ENCODE peak calls at places on chromosomes 3 and 15, in seven cellular contexts. V, Q, U, G, X, D and S are unnamed samples. For H3K4me1 and H3K9me3, the result is how much of the 10 kb centered on the place peaks cover.

GRCh38 chr3:45826908-45827307 is 15.0 kb downstream of the LZTFL1 start:
- DNase-seq in V (no peak), Q (no peak), U (no peak), G (no peak), X (no peak), D (no peak), S (no peak)

GRCh38 chr3:9793161-9793781 is 389 bp downstream of the ARPC4 start:
- DNase-seq in V (no peak), Q (peak), U (no peak), G (no peak), X (no peak), D (no peak), S (no peak)

GRCh38 chr3:66609660-66610547 is 109.1 kb upstream of the LRIG1 start:
- DNase-seq in V (no peak), Q (no peak), U (no peak), G (peak), X (no peak), D (peak), S (no peak)

GRCh38 chr15:92033723-92034122 is 180.2 kb downstream of the SLCO3A1 start:
- DNase-seq in V (no peak), Q (no peak), U (no peak), G (no peak), X (no peak), D (no peak), S (no peak)

GRCh38 chr15:60910202-60910601 is 318.9 kb downstream of the RORA start:
- DNase-seq in V (no peak), Q (no peak), U (no peak), G (no peak), X (no peak), D (no peak), S (no peak)

GRCh38 chr3:132421832-132422231 is 4.5 kb downstream of the DNAJC13 start:
- DNase-seq in V (no peak), Q (no peak), U (no peak), G (no peak), X (no peak), D (no peak), S (no peak)

GRCh38 chr3:23646201-23646955 is 159.4 kb upstream of the UBE2E1 start:
- DNase-seq in V (no peak), Q (peak), U (no peak), G (no peak), X (no peak), D (no peak), S (no peak)

GRCh38 chr3:32712506-32713055 is 27.6 kb downstream of the CNOT10 start:
- DNase-seq in V (no peak), Q (no peak), U (no peak), G (no peak), X (no peak), D (no peak), S (no peak)

GRCh38 chr3:46660543-46661523 is 32.6 kb downstream of the ALS2CL start:
- DNase-seq in V (peak), Q (no peak), U (no peak), G (peak), X (no peak), D (no peak), S (peak)

GRCh38 chr3:2098398-2099027 is at the start of gene CNTN4:
- DNase-seq in V (peak), Q (peak), U (peak), G (peak), X (peak), D (peak), S (peak)

GRCh38 chr3:64216706-64217105 is 8.6 kb downstream of the PRICKLE2 start:
- DNase-seq in V (no peak), Q (no peak), U (no peak), G (no peak), X (no peak), D (no peak), S (no peak)

GRCh38 chr15:90200534-90201139 is 493 bp upstream of the SEMA4B start:
- DNase-seq in V (no peak), Q (no peak), U (no peak), G (peak), X (no peak), D (no peak), S (no peak)

GRCh38 chr3:107657971-107658370 is 135.2 kb downstream of the BBX start:
- DNase-seq in V (no peak), Q (no peak), U (no peak), G (no peak), X (no peak), D (no peak), S (no peak)

GRCh38 chr3:85912981-85913380 is 954.2 kb downstream of the CADM2 start:
- DNase-seq in V (no peak), Q (no peak), U (no peak), G (no peak), X (no peak), D (no peak), S (no peak)

GRCh38 chr3:161295325-161295724 is 74.2 kb downstream of the NMD3 start:
- DNase-seq in V (no peak), Q (no peak), U (no peak), G (no peak), X (no peak), D (no peak), S (no peak)

GRCh38 chr15:36958611-36959010 is 141.7 kb downstream of the MEIS2 start:
- DNase-seq in V (no peak), Q (no peak), U (no peak), G (no peak), X (no peak), D (no peak), S (no peak)

GRCh38 chr3:73536952-73537351 is 87.8 kb downstream of the PDZRN3 start:
- DNase-seq in V (no peak), Q (no peak), U (no peak), G (no peak), X (no peak), D (no peak), S (no peak)

GRCh38 chr15:83210619-83211018 is 3.0 kb upstream of the HDGFL3 start:
- DNase-seq in V (no peak), Q (no peak), U (no peak), G (no peak), X (no peak), D (peak), S (no peak)

GRCh38 chr15:69794643-69795461 is 302.9 kb downstream of the TLE3 start:
- DNase-seq in V (no peak), Q (no peak), U (peak), G (no peak), X (no peak), D (peak), S (no peak)

GRCh38 chr3:65568497-65568896 is 470.2 kb downstream of the MAGI1 start:
- DNase-seq in V (peak), Q (no peak), U (no peak), G (no peak), X (no peak), D (no peak), S (no peak)

GRCh38 chr15:77504310-77504709 is 83.6 kb downstream of the HMG20A start:
- DNase-seq in V (no peak), Q (peak), U (peak), G (no peak), X (no peak), D (no peak), S (no peak)

GRCh38 chr3:137765310-137766033 is 1.4 kb downstream of the SOX14 start:
- DNase-seq in V (no peak), Q (no peak), U (no peak), G (peak), X (no peak), D (no peak), S (no peak)

GRCh38 chr3:101849714-101850326 is 506 bp downstream of the NFKBIZ start:
- DNase-seq in V (peak), Q (peak), U (peak), G (peak), X (no peak), D (peak), S (peak)

GRCh38 chr3:72903004-72903403 is 15.2 kb downstream of the GXYLT2 start:
- DNase-seq in V (no peak), Q (no peak), U (no peak), G (no peak), X (peak), D (no peak), S (no peak)

GRCh38 chr15:57235865-57236264 is 140.4 kb upstream of the CGNL1 start:
- DNase-seq in V (no peak), Q (no peak), U (no peak), G (no peak), X (no peak), D (no peak), S (no peak)

GRCh38 chr15:38603271-38603670 is 38.7 kb upstream of the RASGRP1 start:
- DNase-seq in V (no peak), Q (no peak), U (no peak), G (no peak), X (no peak), D (no peak), S (no peak)

GRCh38 chr3:152272771-152273242 is 4.1 kb downstream of the MBNL1 start:
- DNase-seq in V (no peak), Q (no peak), U (no peak), G (no peak), X (no peak), D (no peak), S (no peak)

GRCh38 chr15:74434260-74434915 is 630 bp upstream of the SEMA7A start:
- DNase-seq in V (no peak), Q (no peak), U (no peak), G (no peak), X (no peak), D (no peak), S (no peak)

GRCh38 chr15:47300035-47300434 is 417.3 kb upstream of the SEMA6D start:
- DNase-seq in V (no peak), Q (no peak), U (no peak), G (no peak), X (no peak), D (no peak), S (no peak)

GRCh38 chr15:72599855-72600464 is 54.5 kb upstream of the GOLGA6B start:
- DNase-seq in V (no peak), Q (no peak), U (no peak), G (no peak), X (peak), D (peak), S (peak)

GRCh38 chr3:126541628-126542339 is 16.9 kb downstream of the C3orf22 start:
- DNase-seq in V (peak), Q (peak), U (no peak), G (no peak), X (no peak), D (no peak), S (no peak)

GRCh38 chr3:180433172-180433571 is 168.8 kb upstream of the TTC14 start:
- DNase-seq in V (no peak), Q (no peak), U (no peak), G (no peak), X (no peak), D (no peak), S (no peak)

DNA sequence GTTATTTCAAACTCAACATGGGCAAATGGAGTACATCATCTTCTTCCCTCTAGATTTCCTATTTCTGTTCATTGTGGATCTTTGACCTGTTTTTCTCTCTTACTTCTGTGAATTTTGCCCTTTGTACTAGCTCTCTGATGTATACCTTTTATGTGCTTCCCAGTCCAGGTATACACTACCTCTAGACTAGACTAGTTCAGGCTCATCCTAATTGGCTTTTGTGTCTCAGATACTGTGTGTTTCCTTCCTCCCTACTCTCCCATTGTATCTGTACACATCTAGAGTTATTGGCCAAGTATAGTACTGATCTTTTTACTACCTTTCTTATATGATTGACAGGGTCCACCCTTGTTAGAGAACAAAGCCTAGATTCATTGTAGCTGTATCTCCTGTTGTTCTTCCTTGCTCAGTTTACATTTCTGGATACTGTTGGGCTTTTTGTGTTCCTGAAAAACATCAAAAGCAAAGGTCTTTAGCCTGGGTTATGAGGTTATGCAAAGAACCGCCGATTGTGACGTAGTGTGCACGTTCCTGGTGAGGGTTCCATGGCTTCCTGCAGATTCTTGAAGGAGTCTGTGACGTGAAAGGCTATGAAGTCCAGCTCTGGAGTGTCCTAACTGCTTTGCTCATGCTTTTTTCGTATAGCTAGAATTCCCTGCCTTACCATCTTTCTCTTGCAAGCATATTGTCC is 167.3 kb downstream of the KLHL25 start:
- DNase-seq in V (no peak), Q (no peak), U (no peak), G (no peak), X (no peak), D (no peak), S (no peak)
- H3K4me1 ChIP-seq in V (half or more), Q (under half), U (under half), G (under half), X (under half), D (under half), S (half or more)

DNA sequence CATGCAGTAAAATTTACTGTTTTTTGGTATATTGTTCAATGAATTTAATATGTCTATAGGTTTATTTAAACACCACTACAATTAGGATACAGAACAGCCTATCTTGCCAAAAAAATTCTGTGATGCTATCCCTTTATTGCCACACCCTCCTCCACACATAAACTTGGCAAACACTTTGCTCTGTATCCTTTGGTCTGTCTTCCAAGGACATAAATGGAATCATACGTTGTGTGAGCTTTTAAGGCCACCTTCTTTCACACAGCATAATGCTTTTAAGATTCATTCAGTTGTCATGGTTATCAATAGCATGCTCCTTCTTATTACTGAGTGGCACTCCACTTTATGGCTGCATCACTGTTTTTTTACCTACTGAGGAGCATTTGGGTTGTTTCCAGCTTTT is 71.5 kb downstream of the CERS3 start:
- DNase-seq in V (no peak), Q (no peak), U (no peak), G (no peak), X (no peak), D (no peak), S (no peak)
- H3K9me3 ChIP-seq in V (under half), Q (under half), U (under half), G (under half), X (under half), D (under half), S (under half)

GRCh38 chr3:143551790-143552189 is 296.5 kb downstream of the SLC9A9 start:
- DNase-seq in V (no peak), Q (no peak), U (no peak), G (no peak), X (no peak), D (no peak), S (no peak)

GRCh38 chr3:143552851-143553250 is 295.4 kb downstream of the SLC9A9 start:
- DNase-seq in V (no peak), Q (no peak), U (no peak), G (no peak), X (no peak), D (no peak), S (no peak)

GRCh38 chr3:143548449-143548848 is 299.8 kb downstream of the SLC9A9 start:
- DNase-seq in V (no peak), Q (no peak), U (no peak), G (no peak), X (no peak), D (no peak), S (no peak)
- H3K4me1 ChIP-seq in V (under half), Q (under half), U (under half), G (under half), X (under half), D (under half), S (under half)

GRCh38 chr3:121274411-121274810 is 271.4 kb downstream of the POLQ start:
- DNase-seq in V (no peak), Q (no peak), U (no peak), G (no peak), X (no peak), D (no peak), S (no peak)
- H3K9me3 ChIP-seq in V (under half), Q (under half), U (under half), G (under half), X (under half), D (under half), S (under half)

DNA sequence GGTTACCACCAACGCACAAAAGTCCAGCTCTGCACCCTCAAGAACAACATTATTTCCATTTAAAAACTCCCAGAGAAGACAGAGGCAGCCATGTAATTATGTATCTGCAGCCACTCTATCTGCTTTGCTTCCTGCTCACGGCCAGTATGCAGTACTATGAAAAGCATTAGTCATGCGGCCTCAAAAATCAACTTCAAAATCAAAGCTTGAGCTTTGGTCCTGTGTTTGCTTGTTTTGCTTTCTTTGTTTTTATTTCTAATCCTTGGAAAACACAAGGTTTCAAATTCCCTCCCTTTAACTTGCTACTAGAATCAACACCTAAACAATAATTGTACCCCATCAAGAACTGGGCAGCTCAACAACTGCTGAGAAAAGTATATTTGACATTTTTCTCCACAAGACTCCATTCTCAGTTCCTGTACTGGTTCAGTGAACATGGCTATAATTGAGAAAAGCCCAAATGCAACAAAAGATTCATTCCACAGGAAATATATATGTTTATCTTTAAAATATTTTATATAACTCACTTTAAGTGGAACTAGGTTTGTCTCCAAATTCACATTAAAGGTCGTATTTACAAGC is 37.6 kb downstream of the GBE1 start:
- DNase-seq in V (no peak), Q (no peak), U (no peak), G (no peak), X (no peak), D (no peak), S (no peak)
- H3K4me1 ChIP-seq in V (under half), Q (under half), U (under half), G (under half), X (half or more), D (under half), S (under half)

DNA sequence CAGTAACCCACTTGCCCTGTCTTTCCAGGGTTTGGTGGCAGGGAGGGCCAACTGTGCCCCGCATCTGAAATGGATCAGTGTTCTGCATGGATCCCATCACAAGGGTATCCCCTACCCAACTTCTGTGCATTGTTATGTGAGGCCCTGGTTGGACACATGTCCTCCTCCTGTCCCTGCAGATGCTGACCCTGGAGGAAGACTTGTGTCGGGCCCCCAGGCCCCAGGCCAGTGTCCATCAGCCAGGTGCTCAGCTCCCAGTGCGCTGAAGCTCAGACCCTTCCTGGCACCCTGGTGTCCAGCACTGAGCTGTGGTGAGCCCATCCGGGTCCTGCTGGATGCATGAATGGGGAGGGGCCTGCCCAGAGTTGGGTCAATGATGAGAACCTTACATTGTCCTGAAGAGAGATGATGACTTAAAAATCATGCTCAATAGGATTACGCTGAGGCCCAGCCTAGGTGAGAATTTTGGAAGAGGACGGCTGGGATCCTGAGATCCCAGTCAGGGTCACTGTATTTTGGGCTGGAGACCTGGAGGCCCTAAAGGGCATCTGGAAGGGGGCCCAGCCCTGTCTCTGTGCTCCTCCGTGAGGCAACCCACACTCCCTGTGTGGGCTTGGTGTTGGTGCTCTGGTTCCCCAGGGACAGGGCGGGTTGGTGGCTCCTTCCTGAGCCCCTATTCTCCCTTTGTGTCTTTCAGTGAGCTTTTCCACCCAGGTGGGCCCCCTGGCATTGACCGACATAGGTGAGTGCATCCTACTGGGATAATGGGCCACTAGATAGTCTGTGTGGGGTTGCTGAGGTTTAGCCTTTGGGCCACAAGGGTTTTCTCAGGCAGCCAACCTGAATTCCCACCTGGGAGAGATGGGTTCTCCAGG is 199.1 kb downstream of the UBE3A start:
- DNase-seq in V (no peak), Q (no peak), U (peak), G (peak), X (no peak), D (no peak), S (no peak)
- H3K9me3 ChIP-seq in V (under half), Q (under half), U (under half), G (under half), X (under half), D (under half), S (under half)

DNA sequence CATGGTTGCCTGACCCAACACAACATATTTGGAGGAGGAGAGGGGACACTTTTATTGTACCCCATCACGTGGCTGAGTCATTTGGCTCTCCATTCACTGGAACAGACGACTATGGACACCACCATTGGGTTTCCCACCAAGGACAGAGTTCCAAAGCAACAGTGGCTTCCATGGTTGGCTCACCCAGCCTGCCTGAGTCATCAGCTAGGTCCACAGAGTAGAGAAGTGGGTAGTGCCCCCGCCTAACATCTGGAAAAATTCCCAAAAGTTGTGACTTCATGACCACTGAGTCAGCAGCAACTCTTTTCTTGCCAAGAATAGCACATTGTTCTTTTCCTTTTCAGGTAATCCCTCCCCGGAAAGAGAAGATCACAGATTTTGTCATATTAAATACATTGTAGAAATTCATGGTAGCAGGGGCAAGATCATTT is 3.0 kb upstream of the PPP1R2 start:
- DNase-seq in V (peak), Q (peak), U (no peak), G (no peak), X (peak), D (peak), S (no peak)
- H3K4me1 ChIP-seq in V (under half), Q (under half), U (under half), G (under half), X (under half), D (under half), S (under half)

GRCh38 chr15:81497226-81497625 is 123.2 kb upstream of the TMC3 start:
- DNase-seq in V (no peak), Q (no peak), U (no peak), G (no peak), X (no peak), D (no peak), S (no peak)
- H3K9me3 ChIP-seq in V (under half), Q (under half), U (under half), G (under half), X (under half), D (under half), S (under half)

GRCh38 chr3:59248976-59249375 is 199.2 kb upstream of the CFAP20DC start:
- DNase-seq in V (no peak), Q (no peak), U (no peak), G (no peak), X (no peak), D (no peak), S (no peak)
- H3K4me1 ChIP-seq in V (under half), Q (under half), U (under half), G (under half), X (under half), D (under half), S (under half)